ENCODE peak calls at places on chromosome 19, in four cellular contexts. Z, C, J and L are unnamed samples. For H3K4me1, the result is how much of the 10 kb centered on the place peaks cover.

GRCh38 chr19:55156202-55157063 is 1.1 kb downstream of the TNNI3 start:
- DNase-seq in Z (peak), J (peak), C (no peak), L (no peak)

GRCh38 chr19:14542721-14543328 is 13.4 kb downstream of the TECR start:
- DNase-seq in J (peak), Z (no peak), C (no peak), L (no peak)

GRCh38 chr19:55272142-55272541 is 7.8 kb downstream of the HSPBP1 start:
- DNase-seq in J (no peak), Z (no peak), C (no peak), L (no peak)

GRCh38 chr19:45327404-45328143 is 4.9 kb upstream of the CKM start:
- DNase-seq in C (no peak), J (no peak), Z (no peak), L (no peak)

GRCh38 chr19:39839678-39840327 is 5.8 kb upstream of the DYRK1B start:
- DNase-seq in J (no peak), Z (peak), C (no peak), L (no peak)

GRCh38 chr19:32720936-32721250 is 1.3 kb downstream of the TDRD12 start:
- DNase-seq in J (no peak), Z (no peak), C (no peak), L (no peak)

GRCh38 chr19:45468159-45468651 is 409 bp downstream of the FOSB start:
- DNase-seq in J (no peak), C (no peak), Z (peak), L (no peak)

GRCh38 chr19:10615429-10616023 is 9.8 kb upstream of the SLC44A2 start:
- DNase-seq in C (no peak), Z (no peak), J (no peak), L (no peak)

GRCh38 chr19:10762656-10763055 is 44.8 kb downstream of the DNM2 start:
- DNase-seq in Z (no peak), J (peak), C (no peak), L (no peak)

GRCh38 chr19:11284535-11284934 is 11.4 kb upstream of the TSPAN16 start:
- DNase-seq in Z (no peak), J (no peak), C (no peak), L (no peak)

GRCh38 chr19:13619203-13619632 is 112.9 kb upstream of the CACNA1A start:
- DNase-seq in Z (no peak), J (no peak), C (no peak), L (no peak)

GRCh38 chr19:43624933-43625332 is 5.5 kb upstream of the ZNF428 start:
- DNase-seq in Z (peak), J (peak), C (no peak), L (no peak)

GRCh38 chr19:3398900-3399278 is 32.5 kb downstream of the NFIC start:
- DNase-seq in C (no peak), J (no peak), Z (no peak), L (no peak)
- H3K4me1 ChIP-seq in C (half or more), J (half or more), Z (half or more), L (half or more)

DNA sequence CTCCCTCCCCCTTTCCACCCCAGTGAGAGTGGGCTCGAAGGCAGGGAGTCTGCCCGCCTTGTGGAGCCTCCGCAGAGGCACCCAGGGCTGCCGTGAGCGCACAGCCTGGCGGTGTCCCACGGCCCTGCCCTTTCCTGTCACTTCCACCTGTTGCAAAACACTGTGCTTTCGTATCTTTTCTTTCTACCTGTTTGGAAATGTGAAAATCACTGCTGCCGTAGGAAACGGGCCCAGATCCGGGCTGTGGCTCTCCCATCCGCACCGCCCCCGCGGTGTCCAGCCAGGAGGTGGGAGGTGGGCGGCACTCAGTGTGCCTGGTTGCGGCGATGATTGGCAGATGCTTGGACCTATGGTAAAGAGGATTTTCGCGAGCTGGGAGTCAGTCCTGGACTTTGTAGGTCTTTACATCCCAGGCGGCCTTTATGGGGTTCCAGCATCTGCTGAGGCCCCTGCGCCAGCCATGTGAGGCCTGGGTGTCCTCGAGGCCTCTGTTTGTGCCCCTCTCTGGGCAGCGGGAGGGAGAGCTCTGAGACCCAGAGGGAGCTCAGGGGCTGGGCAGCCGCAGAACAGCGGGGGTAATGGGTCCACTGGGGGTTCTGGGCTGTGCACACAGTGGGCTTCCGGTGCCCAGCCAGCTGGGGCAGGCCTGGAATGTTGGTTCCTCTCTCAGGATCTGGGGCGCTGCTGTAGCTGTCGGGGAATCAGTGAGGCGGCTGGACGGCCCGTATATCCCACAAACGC is 6.1 kb downstream of the STK11 start:
- DNase-seq in Z (peak), J (peak), C (no peak), L (no peak)
- H3K27ac ChIP-seq in Z (peak), J (no peak), C (peak), L (peak)

GRCh38 chr19:47230122-47230920 is 678 bp downstream of the BBC3 start:
- DNase-seq in C (no peak), Z (peak), J (no peak), L (no peak)
- H3K4me1 ChIP-seq in C (half or more), Z (under half), J (half or more), L (under half)

GRCh38 chr19:2816641-2817040 is 3.0 kb upstream of the ZNF554 start:
- DNase-seq in Z (no peak), C (no peak), J (no peak), L (no peak)

GRCh38 chr19:2822846-2823245 is 3.2 kb downstream of the ZNF554 start:
- DNase-seq in Z (no peak), C (no peak), J (no peak), L (no peak)

GRCh38 chr19:2819540-2820111 is at the start of gene ZNF554:
- DNase-seq in C (no peak), Z (peak), J (peak), L (peak)

GRCh38 chr19:2823646-2824045 is 4.0 kb downstream of the ZNF554 start:
- DNase-seq in Z (no peak), C (no peak), J (no peak), L (no peak)

DNA sequence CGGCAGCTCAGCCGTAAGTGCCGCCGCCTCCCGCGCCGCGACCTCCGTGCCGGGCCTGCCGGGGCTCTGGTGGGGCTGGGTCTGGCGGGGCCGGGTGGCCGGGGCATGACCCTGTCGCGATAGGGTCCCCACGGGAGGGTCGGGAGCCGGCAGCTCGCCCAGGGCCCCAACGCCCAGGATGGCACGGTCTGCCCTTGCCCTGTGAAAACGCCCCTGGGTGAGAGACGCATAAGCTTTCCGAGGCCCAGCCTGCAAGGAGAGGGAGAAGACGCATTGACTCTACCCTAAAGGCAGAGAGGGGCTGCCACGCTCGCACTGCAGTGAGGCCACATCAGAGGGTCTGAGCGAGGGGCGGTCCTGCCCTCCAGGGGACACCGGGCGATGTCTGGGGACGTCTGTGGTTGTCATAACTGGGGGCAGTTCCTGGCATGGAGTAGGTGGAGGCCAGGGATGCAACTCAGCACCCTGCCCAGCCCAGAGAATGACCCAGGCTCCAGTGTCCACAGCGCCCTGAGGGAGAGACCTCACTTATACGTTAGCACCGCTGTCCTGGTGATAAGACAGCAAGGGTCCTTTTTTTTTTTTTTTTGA is 539 bp downstream of the ZNF554 start:
- DNase-seq in J (no peak), C (no peak), Z (no peak), L (no peak)
- H3K27ac ChIP-seq in J (peak), C (peak), Z (peak), L (peak)